ENCODE peak calls at places on chromosomes 13 and 19, in six cellular contexts. F, S, K, R, X and P are unnamed samples.

GRCh38 chr13:110471156-110471832 is 90.2 kb downstream of the RAB20 start:
- DNase-seq in F (no peak), S (no peak), K (no peak), R (no peak), X (no peak), P (no peak)

GRCh38 chr19:1618157-1619093 is 13.2 kb upstream of the UQCR11 start:
- DNase-seq in F (peak; percentile 29), S (no peak), K (peak; percentile 83), R (peak; percentile 47), X (no peak), P (no peak)

GRCh38 chr19:55210120-55210493 is 806 bp upstream of the PTPRH start:
- DNase-seq in F (peak; percentile 88), S (peak; percentile 98), K (no peak), R (peak; percentile 79), X (peak; percentile 33), P (peak; percentile 73)

GRCh38 chr13:60572003-60572792 is 175.2 kb downstream of the TDRD3 start:
- DNase-seq in F (no peak), S (peak; percentile 84), K (peak; percentile 61), R (peak; percentile 18), X (no peak), P (peak; percentile 43)

GRCh38 chr19:17611462-17612244 is 56.2 kb downstream of the COLGALT1 start:
- DNase-seq in F (no peak), S (no peak), K (no peak), R (no peak), X (no peak), P (no peak)

GRCh38 chr19:56398809-56399208 is 5.3 kb upstream of the ZNF583 start:
- DNase-seq in F (no peak), S (no peak), K (no peak), R (no peak), X (no peak), P (no peak)

GRCh38 chr13:83881917-83882625 is at the start of gene SLITRK1:
- DNase-seq in F (no peak), S (peak; percentile 74), K (peak; percentile 96), R (peak; percentile 80), X (no peak), P (no peak)

GRCh38 chr13:66574606-66575005 is 655.5 kb downstream of the PCDH9 start:
- DNase-seq in F (no peak), S (peak; percentile 69), K (no peak), R (no peak), X (no peak), P (no peak)

GRCh38 chr13:51938454-51938853 is 72.8 kb downstream of the ATP7B start:
- DNase-seq in F (no peak), S (no peak), K (no peak), R (no peak), X (no peak), P (no peak)

GRCh38 chr13:50730496-50731171 is 112.9 kb downstream of the DLEU7 start:
- DNase-seq in F (no peak), S (peak; percentile 54), K (no peak), R (no peak), X (no peak), P (no peak)

GRCh38 chr19:2982556-2982955 is 5.2 kb downstream of the TLE6 start:
- DNase-seq in F (no peak), S (no peak), K (no peak), R (no peak), X (no peak), P (no peak)

GRCh38 chr13:101955764-101956163 is 446.1 kb downstream of the FGF14 start:
- DNase-seq in F (no peak), S (no peak), K (no peak), R (no peak), X (peak; percentile 38), P (peak; percentile 15)

GRCh38 chr19:34351382-34351802 is 13.6 kb upstream of the GPI start:
- DNase-seq in F (no peak), S (no peak), K (no peak), R (peak; percentile 35), X (no peak), P (no peak)

GRCh38 chr19:39833464-39834286 is at the start of gene DYRK1B:
- DNase-seq in F (no peak), S (peak; percentile 93), K (peak; percentile 98), R (peak; percentile 100), X (peak; percentile 98), P (no peak)

GRCh38 chr13:82747331-82747730 is 1134.9 kb downstream of the SLITRK1 start:
- DNase-seq in F (no peak), S (peak; percentile 17), K (peak; percentile 73), R (no peak), X (no peak), P (no peak)

GRCh38 chr13:37753776-37754175 is 115.8 kb downstream of the TRPC4 start:
- DNase-seq in F (no peak), S (no peak), K (peak; percentile 16), R (peak; percentile 58), X (no peak), P (no peak)

GRCh38 chr19:41911889-41912731 is 16.1 kb downstream of the ERFL start:
- DNase-seq in F (no peak), S (no peak), K (no peak), R (no peak), X (no peak), P (no peak)

GRCh38 chr19:41909706-41910105 is 18.5 kb downstream of the ERFL start:
- DNase-seq in F (no peak), S (no peak), K (no peak), R (no peak), X (no peak), P (no peak)

GRCh38 chr19:41910992-41911888 is 17.0 kb downstream of the ERFL start:
- DNase-seq in F (no peak), S (no peak), K (no peak), R (no peak), X (no peak), P (no peak)

GRCh38 chr19:41908724-41909464 is 19.4 kb downstream of the ERFL start:
- DNase-seq in F (no peak), S (no peak), K (no peak), R (no peak), X (no peak), P (no peak)

DNA sequence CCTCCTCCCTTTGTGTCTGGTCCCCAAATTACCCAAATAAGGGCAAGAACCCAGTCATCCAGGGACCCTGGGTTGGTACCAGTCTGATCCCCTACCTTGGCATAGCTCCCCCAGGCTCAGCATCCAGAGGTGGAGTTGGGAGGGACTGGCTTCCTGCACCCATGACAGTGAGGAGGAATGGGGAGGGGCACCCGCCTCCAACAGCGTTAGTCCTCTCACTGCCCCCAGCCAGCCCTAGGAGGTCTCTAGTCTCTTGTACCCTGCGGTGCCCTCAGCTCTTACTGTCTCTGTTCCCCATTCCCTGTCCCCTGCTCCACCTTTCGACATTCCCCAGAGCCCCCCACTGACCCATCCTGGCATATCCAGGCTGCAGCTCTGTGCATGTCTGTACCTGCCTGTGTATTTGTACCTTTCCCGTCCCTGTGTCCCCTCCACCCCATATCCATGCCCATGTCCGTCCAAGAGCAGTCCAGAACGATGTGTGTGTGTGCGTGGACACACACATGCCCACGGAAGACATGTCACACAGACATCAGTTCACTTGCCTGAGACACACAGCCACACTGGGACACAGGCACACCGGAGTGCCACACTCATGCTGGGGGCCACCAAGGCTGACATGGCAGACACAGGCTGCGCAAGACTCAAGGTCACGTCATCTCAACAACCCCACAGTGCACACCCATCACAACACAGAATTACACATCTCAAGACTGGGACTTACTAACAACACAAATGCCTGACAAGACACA is 17.8 kb downstream of the ERFL start:
- DNase-seq in F (no peak), S (no peak), K (no peak), R (no peak), X (no peak), P (no peak)
- TF ChIP-seq EZH2 in F (no peak), S (no peak), K (no peak), R (no peak), X (no peak), P (no peak)

DNA sequence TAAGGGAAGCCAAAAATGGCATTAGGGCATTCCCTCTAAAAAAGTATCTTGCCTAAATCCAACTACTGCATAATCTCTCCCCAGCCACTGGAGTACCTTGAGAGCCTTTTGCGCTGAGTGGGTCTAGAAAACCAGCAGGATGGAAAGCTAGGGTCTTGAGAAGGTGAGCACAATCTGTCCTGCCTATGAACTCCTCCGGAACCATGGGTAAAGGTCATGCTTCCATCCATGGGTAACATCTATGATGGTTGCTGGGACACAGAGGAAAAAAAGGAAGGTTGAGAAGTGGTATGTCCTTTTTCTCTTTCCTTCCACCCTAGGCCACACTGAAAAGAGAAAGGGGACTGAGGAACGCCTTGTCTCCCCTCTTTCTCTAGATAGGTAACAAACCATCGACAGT is 52.4 kb downstream of the ZNF676 start:
- DNase-seq in F (peak; percentile 3), S (peak; percentile 26), K (peak; percentile 50), R (no peak), X (no peak), P (no peak)
- H3K4me3 ChIP-seq in F (no peak overlapping the region), S (no peak overlapping the region), K (no peak overlapping the region), R (no peak overlapping the region), X (no peak overlapping the region), P (no peak overlapping the region)

GRCh38 chr19:47305309-47305751 is 4.3 kb upstream of the C5AR1 start:
- DNase-seq in F (peak; percentile 61), S (peak; percentile 79), K (peak; percentile 91), R (peak; percentile 85), X (peak; percentile 49), P (peak; percentile 65)

GRCh38 chr19:47306303-47306702 is 3.4 kb upstream of the C5AR1 start:
- DNase-seq in F (no peak), S (no peak), K (no peak), R (no peak), X (no peak), P (no peak)

DNA sequence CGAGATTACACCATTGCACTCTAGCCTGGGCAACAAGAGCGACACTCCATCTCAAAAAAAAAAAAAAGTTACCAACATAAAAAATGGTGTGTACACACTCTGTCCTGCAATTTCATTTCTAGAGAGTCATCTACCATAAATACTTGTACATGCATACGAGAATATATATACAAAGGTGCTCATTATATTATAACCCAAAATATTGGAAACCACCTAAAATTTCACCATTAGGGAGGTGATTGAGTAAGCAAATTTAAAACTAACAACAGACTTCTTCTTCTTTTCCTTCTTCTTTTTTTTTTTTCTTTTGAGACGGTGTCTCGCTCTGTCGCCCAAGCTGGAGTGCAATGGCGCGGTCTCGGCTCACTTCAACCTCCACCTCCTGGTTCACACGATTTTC is 7.4 kb upstream of the C5AR1 start:
- DNase-seq in F (no peak), S (no peak), K (no peak), R (no peak), X (no peak), P (no peak)
- H3K4me1 ChIP-seq in F (peaks cover 8% of the 10 kb centered on the region), S (no peaks in the 10 kb centered on the region), K (no peaks in the 10 kb centered on the region), R (no peaks in the 10 kb centered on the region), X (no peaks in the 10 kb centered on the region), P (peaks cover 5% of the 10 kb centered on the region)

DNA sequence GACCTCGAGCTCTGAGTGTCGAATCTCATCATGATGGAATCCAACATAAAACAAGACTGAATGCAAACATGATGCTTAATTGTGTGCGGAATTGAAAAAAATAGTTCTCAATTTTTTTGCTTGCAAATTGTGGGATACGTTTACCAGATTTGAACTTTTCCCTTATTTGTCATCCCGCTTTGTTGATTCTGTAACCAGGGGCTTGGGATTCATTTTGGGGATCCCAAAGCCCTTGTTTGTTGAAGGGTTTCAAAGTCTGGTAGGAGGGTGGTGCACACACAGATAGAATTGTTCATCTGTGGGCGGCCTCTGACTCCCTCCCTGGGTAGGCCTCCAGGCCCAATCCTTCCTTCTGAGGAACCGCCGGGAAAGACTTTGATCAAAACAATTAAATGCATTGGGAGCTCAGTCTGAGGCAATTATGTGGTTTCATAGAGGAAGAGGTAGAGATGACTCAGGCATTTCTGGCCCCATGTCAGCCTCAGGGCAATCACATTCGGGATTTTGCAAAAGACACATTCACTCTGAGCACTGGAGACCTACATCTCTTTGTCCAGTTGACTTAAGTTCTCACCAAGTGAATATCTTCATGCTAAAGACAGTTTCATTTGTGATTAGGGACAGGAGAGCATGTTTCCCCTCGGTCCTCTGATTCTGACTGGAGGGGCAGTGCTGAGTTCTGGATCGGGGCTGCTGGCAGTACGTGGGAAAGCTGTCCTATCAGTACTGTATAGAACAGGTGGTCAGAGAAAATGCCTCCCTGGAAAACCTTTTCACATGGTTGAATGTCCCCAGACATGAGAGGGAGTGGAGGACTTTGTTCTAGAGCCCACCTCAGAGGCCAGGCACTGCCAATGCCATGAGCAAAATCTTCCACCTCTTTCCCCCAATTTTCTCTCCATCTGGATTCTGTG is 27.8 kb upstream of the IGFL4 start:
- DNase-seq in F (peak; percentile 89), S (peak; percentile 95), K (no peak), R (peak; percentile 42), X (no peak), P (peak; percentile 78)
- TF ChIP-seq EZH2 in F (no peak), S (no peak), K (no peak), R (no peak), X (no peak), P (no peak)